ENCODE peak calls at places on chromosome 22, in five cellular contexts. E is fibroblast of the aortic adventitia; B is activated CD4-positive, alpha-beta T cell treated with anti-CD3 and anti-CD28 coated beads for 24 hours; N is RPMI8226; R is AG04450. F is an unnamed sample.

GRCh38 chr22:17728786-17729185 is 45.5 kb downstream of the BID start:
- DNase-seq in R (no peak), E (no peak), B (no peak), N (no peak), F (no peak)

GRCh38 chr22:48738204-48738980 is 1089.3 kb downstream of the BRD1 start:
- DNase-seq in R (no peak), N (no peak), E (no peak), B (no peak), F (no peak)

GRCh38 chr22:36921309-36922096 is 8.1 kb downstream of the CSF2RB start:
- DNase-seq in N (no peak), E (no peak), B (no peak), R (no peak), F (no peak)

GRCh38 chr22:49289822-49290221 is 537.9 kb downstream of the BRD1 start:
- DNase-seq in R (no peak), B (no peak), E (no peak), N (no peak), F (no peak)

GRCh38 chr22:29030618-29031235 is 30.9 kb downstream of the C22orf31 start:
- DNase-seq in E (peak), N (no peak), R (no peak), B (no peak), F (peak)

GRCh38 chr22:39690901-39691620 is 120.5 kb downstream of the CACNA1I start:
- DNase-seq in E (no peak), B (peak), N (no peak), R (no peak), F (no peak)

GRCh38 chr22:46010951-46011626 is 34.1 kb upstream of the WNT7B start:
- DNase-seq in B (no peak), N (no peak), R (no peak), E (no peak), F (peak)

GRCh38 chr22:18035740-18036139 is 11.4 kb upstream of the MICAL3 start:
- DNase-seq in E (no peak), B (no peak), R (no peak), N (no peak), F (no peak)

GRCh38 chr22:22235564-22235963 is 9.0 kb upstream of the VPREB1 start:
- DNase-seq in R (no peak), B (peak), N (peak), E (peak), F (no peak)

GRCh38 chr22:44975444-44976262 is 34.2 kb downstream of the PHF21B start:
- DNase-seq in B (peak), N (peak), R (peak), E (peak), F (peak)

GRCh38 chr22:19240813-19241592 is 50.5 kb downstream of the CLTCL1 start:
- DNase-seq in B (no peak), E (no peak), N (no peak), R (no peak), F (no peak)

GRCh38 chr22:28146401-28147304 is 227.6 kb upstream of the PITPNB start:
- DNase-seq in R (no peak), N (no peak), B (no peak), E (peak), F (peak)

GRCh38 chr22:41217553-41218157 is 12.5 kb downstream of the L3MBTL2 start:
- DNase-seq in B (peak), E (peak), N (no peak), R (peak), F (peak)

GRCh38 chr22:32413715-32414114 is 1.7 kb upstream of the RTCB start:
- DNase-seq in B (no peak), E (peak), R (peak), N (peak), F (peak)

GRCh38 chr22:48300877-48301276 is 1526.8 kb downstream of the BRD1 start:
- DNase-seq in N (no peak), B (no peak), E (no peak), R (no peak), F (no peak)